ENCODE peak calls at places on chromosomes 13 and 19, in ten cellular contexts. Z is NCI-H345; R is erythroblast; D is RCC 7860; H is Calu3; G is progenitor cell of endocrine pancreas; J is testis; N is activated CD4-positive, alpha-beta T cell treated with anti-CD3 and anti-CD28 coated beads, Interleukin-2, amount 50 U/mL, for 1 hour; M is T-helper 17 cell; A is tibial nerve. Q is an unnamed sample.

GRCh38 chr19:7287716-7288115 is 6.5 kb downstream of the INSR start:
- DNase-seq in M (no peak), H (no peak), G (no peak), A (no peak), Z (no peak), D (peak; percentile 18), J (no peak), R (no peak), N (no peak), Q (peak; percentile 99)

GRCh38 chr19:46999377-46999776 is 20.3 kb upstream of the NPAS1 start:
- DNase-seq in H (no peak), N (no peak), A (no peak), G (no peak), Z (no peak), M (no peak), R (no peak), D (no peak), J (no peak), Q (no peak)

GRCh38 chr13:21242236-21242635 is 65.8 kb downstream of the MRPL57 start:
- DNase-seq in D (no peak), J (no peak), G (no peak), R (peak; percentile 8), N (no peak), H (no peak), Z (peak; percentile 5), A (no peak), M (no peak), Q (no peak)

GRCh38 chr13:51180853-51181511 is 41.2 kb upstream of the FAM124A start:
- DNase-seq in J (no peak), D (no peak), M (no peak), N (no peak), A (no peak), G (no peak), Z (no peak), H (no peak), R (no peak), Q (no peak)

GRCh38 chr13:48976677-48977625 is 1.2 kb downstream of the FNDC3A start:
- DNase-seq in R (peak; percentile 52), D (no peak), N (no peak), J (peak; percentile 75), M (no peak), G (no peak), A (peak; percentile 38), Z (no peak), H (no peak), Q (peak; percentile 70)

GRCh38 chr19:33649919-33650305 is 28.2 kb downstream of the CHST8 start:
- DNase-seq in D (no peak), H (no peak), M (no peak), Z (no peak), J (no peak), G (no peak), A (no peak), N (no peak), R (no peak), Q (no peak)

GRCh38 chr19:49456351-49456750 is 3.3 kb downstream of the ALDH16A1 start:
- DNase-seq in H (no peak), J (no peak), A (no peak), G (no peak), D (no peak), Z (no peak), M (no peak), R (no peak), N (no peak), Q (no peak)

GRCh38 chr13:112688560-112689497 is 1.0 kb upstream of the ATP11A start:
- DNase-seq in R (peak; percentile 65), N (peak; percentile 41), J (peak; percentile 62), Z (no peak), M (no peak), H (no peak), D (no peak), A (peak; percentile 40), G (no peak), Q (no peak)

GRCh38 chr13:52010890-52011689 is at the start of gene ATP7B:
- DNase-seq in J (peak; percentile 36), H (no peak), G (peak; percentile 28), M (no peak), Z (no peak), N (peak; percentile 6), D (no peak), R (peak; percentile 65), A (no peak), Q (no peak)

GRCh38 chr19:41868120-41868988 is 8.3 kb downstream of the RPS19 start:
- DNase-seq in Z (peak; percentile 22), H (no peak), N (no peak), J (no peak), D (no peak), R (no peak), G (no peak), M (no peak), A (no peak), Q (no peak)

GRCh38 chr13:40401911-40402776 is 264.3 kb downstream of the FOXO1 start:
- DNase-seq in A (peak; percentile 99), D (peak; percentile 93), N (no peak), M (no peak), J (peak; percentile 93), R (peak; percentile 56), G (no peak), Z (no peak), H (peak; percentile 81), Q (peak; percentile 97)

GRCh38 chr19:6744381-6745288 is 5.2 kb downstream of the TRIP10 start:
- DNase-seq in M (no peak), Z (peak; percentile 58), R (no peak), J (peak; percentile 91), N (no peak), H (peak; percentile 75), D (peak; percentile 80), A (peak; percentile 84), G (no peak), Q (peak; percentile 37)

GRCh38 chr13:42039946-42040729 is 8.3 kb upstream of the DGKH start:
- DNase-seq in G (peak; percentile 75), H (peak; percentile 84), D (peak; percentile 63), A (peak; percentile 89), N (peak; percentile 86), J (peak; percentile 87), Z (peak; percentile 81), R (peak; percentile 93), M (peak; percentile 85), Q (peak; percentile 72)

GRCh38 chr13:51524846-51525566 is 59.3 kb upstream of the WDFY2 start:
- DNase-seq in A (no peak), R (no peak), M (no peak), H (no peak), G (no peak), Z (no peak), N (no peak), D (no peak), J (no peak), Q (no peak)

GRCh38 chr19:50067575-50067974 is 41.8 kb downstream of the ZNF473 start:
- DNase-seq in R (no peak), J (no peak), Z (no peak), A (no peak), D (no peak), M (no peak), G (no peak), H (no peak), N (no peak), Q (no peak)

GRCh38 chr19:2603320-2603719 is 99.2 kb downstream of the GNG7 start:
- DNase-seq in N (no peak), R (no peak), Z (no peak), A (peak; percentile 51), H (no peak), J (peak; percentile 66), M (no peak), D (no peak), G (no peak), Q (no peak)

GRCh38 chr19:53883231-53883661 is 1.2 kb downstream of the PRKCG start:
- DNase-seq in R (no peak), A (no peak), Z (no peak), M (peak; percentile 35), H (no peak), N (peak; percentile 43), J (no peak), G (no peak), D (no peak), Q (no peak)

GRCh38 chr13:24196593-24197197 is 36.2 kb downstream of the SPATA13 start:
- DNase-seq in Z (no peak), D (no peak), R (no peak), N (no peak), J (no peak), G (no peak), A (no peak), M (no peak), H (no peak), Q (no peak)

GRCh38 chr13:46288570-46289259 is 77.0 kb downstream of the LRRC63 start:
- DNase-seq in H (peak; percentile 15), Z (peak; percentile 21), G (no peak), N (no peak), M (no peak), R (peak; percentile 64), A (no peak), D (peak; percentile 9), J (no peak), Q (peak; percentile 9)

GRCh38 chr13:82878536-82878935 is 1003.7 kb downstream of the SLITRK1 start:
- DNase-seq in G (no peak), D (no peak), Z (peak; percentile 93), A (no peak), N (no peak), J (no peak), M (no peak), R (no peak), H (no peak), Q (peak; percentile 28)

GRCh38 chr13:31249140-31249539 is 49.4 kb downstream of the B3GLCT start:
- DNase-seq in Z (no peak), H (no peak), G (no peak), J (no peak), A (no peak), R (no peak), N (no peak), D (no peak), M (no peak), Q (no peak)

GRCh38 chr13:79749985-79750551 is 269.1 kb downstream of the NDFIP2 start:
- DNase-seq in A (peak; percentile 86), R (no peak), J (peak; percentile 86), N (no peak), M (no peak), G (no peak), H (no peak), Z (no peak), D (peak; percentile 63), Q (peak; percentile 98)

GRCh38 chr19:46697142-46697960 is 19.6 kb downstream of the PRKD2 start:
- DNase-seq in N (no peak), A (peak; percentile 79), H (no peak), G (peak; percentile 63), R (peak; percentile 95), D (no peak), Z (no peak), M (no peak), J (peak; percentile 90), Q (no peak)

GRCh38 chr13:26255717-26256277 is 1.9 kb downstream of the CDK8 start:
- DNase-seq in G (no peak), Z (no peak), H (no peak), A (no peak), N (no peak), R (peak; percentile 62), M (no peak), D (no peak), J (no peak), Q (peak; percentile 30)

GRCh38 chr13:50910483-50910805 is 853 bp downstream of the RNASEH2B start:
- DNase-seq in D (peak; percentile 49), G (peak; percentile 14), J (no peak), M (no peak), H (peak; percentile 22), Z (peak; percentile 29), A (peak; percentile 16), R (peak; percentile 86), N (no peak), Q (peak; percentile 40)

GRCh38 chr19:55958356-55958755 is 10.7 kb downstream of the NLRP8 start:
- DNase-seq in R (no peak), J (no peak), G (no peak), A (no peak), Z (no peak), H (no peak), N (no peak), D (peak; percentile 65), M (no peak), Q (peak; percentile 0)

GRCh38 chr19:5957132-5957531 is 20.8 kb downstream of the RANBP3 start:
- DNase-seq in R (no peak), D (no peak), G (no peak), J (no peak), Z (no peak), N (no peak), H (no peak), A (no peak), M (no peak), Q (no peak)

GRCh38 chr13:108060111-108060510 is 155.2 kb downstream of the LIG4 start:
- DNase-seq in M (no peak), H (no peak), G (no peak), N (no peak), A (no peak), J (no peak), R (no peak), Z (no peak), D (no peak), Q (no peak)